ENCODE peak calls at places on chromosomes 11 and 22, in five cellular contexts. T, Y, N, W and F are unnamed samples.

GRCh38 chr11:77819921-77820564 is 479 bp downstream of the RSF1 start:
- DNase-seq in Y (peak), W (peak), N (no peak), T (peak), F (peak)

GRCh38 chr22:30045001-30045887 is 35.0 kb upstream of the HORMAD2 start:
- DNase-seq in Y (no peak), T (no peak), N (no peak), W (no peak), F (peak)

GRCh38 chr22:30717331-30717921 is 22.8 kb downstream of the OSBP2 start:
- DNase-seq in N (no peak), W (peak), Y (no peak), T (no peak), F (no peak)

GRCh38 chr11:11987503-11988022 is 20.9 kb downstream of the DKK3 start:
- DNase-seq in T (peak), N (no peak), Y (no peak), W (no peak), F (no peak)

GRCh38 chr11:47991266-47991830 is 11.0 kb downstream of the PTPRJ start:
- DNase-seq in N (no peak), W (no peak), Y (no peak), T (no peak), F (no peak)

GRCh38 chr11:72425053-72425980 is 9.0 kb downstream of the CLPB start:
- DNase-seq in Y (no peak), W (no peak), N (no peak), T (no peak), F (no peak)

GRCh38 chr11:12087075-12087775 is 23.2 kb upstream of the MICAL2 start:
- DNase-seq in W (no peak), Y (no peak), N (no peak), T (peak), F (no peak)

GRCh38 chr11:87281496-87281895 is 243.8 kb downstream of the TMEM135 start:
- DNase-seq in N (no peak), T (no peak), W (peak), Y (no peak), F (no peak)

GRCh38 chr11:1636291-1636950 is 6.8 kb downstream of the KRTAP5-5 start:
- DNase-seq in N (no peak), Y (no peak), T (no peak), W (no peak), F (no peak)

DNA sequence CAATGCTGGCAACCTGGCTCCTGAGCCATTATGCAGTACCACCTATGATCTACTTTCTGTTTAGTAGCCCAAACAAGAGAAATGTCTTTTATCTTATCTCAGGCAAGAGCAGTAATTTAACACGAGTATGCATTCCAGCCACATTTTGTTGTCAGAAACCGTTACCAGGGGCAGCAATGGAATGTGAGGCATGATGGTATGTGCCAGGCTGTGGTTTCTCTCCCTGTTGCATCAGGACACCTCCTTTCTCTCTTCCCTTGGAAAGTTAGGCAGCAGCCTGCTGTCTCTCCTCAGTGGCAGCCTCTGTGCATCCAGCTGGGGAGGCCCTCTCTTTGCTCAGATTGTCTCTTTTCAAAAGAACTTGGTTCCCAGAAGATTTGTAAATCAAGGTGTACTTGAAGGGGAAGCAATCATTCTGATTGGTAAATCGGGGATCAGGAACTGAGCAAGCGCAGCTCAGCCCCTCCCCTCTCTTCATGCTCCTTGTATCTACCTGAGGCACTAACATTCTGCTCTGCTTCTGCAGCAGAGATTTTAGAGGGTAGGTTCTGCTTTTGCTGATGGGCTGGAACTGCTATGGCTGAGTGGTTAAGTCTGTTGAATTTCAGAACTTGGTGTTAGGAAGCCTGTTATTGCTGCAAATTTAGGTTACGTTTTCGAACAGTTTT is 229.2 kb downstream of the ADAMTS15 start:
- DNase-seq in Y (no peak), T (no peak), W (peak), N (no peak), F (no peak)
- TF ChIP-seq FOXM1 in Y (no peak), T (no peak), W (no peak), N (no peak), F (no peak)

DNA sequence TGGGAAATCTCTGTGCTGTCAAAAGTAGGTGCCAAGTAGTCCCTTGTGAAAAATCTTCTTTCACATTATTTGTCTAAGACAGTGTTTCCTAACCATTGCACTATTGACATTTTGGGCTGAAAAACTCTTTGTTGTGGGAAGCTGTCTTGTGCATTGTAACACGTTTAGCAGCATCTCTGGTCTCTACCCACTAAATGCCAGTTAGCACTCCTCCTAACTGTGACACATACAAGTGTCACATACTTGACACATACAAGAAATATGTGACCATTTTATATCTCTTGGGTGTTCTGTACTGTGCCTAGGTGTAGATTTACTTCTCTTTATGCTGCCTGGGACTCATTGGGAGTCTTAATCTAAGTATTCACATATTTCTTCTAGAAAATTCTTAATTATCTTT is 57.8 kb downstream of the NXPE1 start:
- DNase-seq in T (no peak), Y (no peak), N (no peak), W (no peak), F (no peak)
- TF ChIP-seq FOXM1 in T (no peak), Y (no peak), N (no peak), W (no peak), F (no peak)

GRCh38 chr11:114776956-114777355 is 98.6 kb downstream of the NXPE2 start:
- DNase-seq in W (no peak), Y (no peak), T (no peak), N (no peak), F (no peak)

GRCh38 chr11:114775849-114776621 is 97.7 kb downstream of the NXPE2 start:
- DNase-seq in Y (peak), N (no peak), T (no peak), W (no peak), F (no peak)

GRCh38 chr11:114773541-114774338 is 95.4 kb downstream of the NXPE2 start:
- DNase-seq in N (no peak), W (no peak), Y (no peak), T (no peak), F (no peak)

GRCh38 chr11:114771172-114771571 is 92.8 kb downstream of the NXPE2 start:
- DNase-seq in T (no peak), Y (no peak), N (no peak), W (no peak), F (no peak)

GRCh38 chr11:114774599-114775365 is 96.5 kb downstream of the NXPE2 start:
- DNase-seq in W (peak), Y (peak), N (no peak), T (peak), F (peak)
- TF ChIP-seq FOXM1 in W (no peak), Y (no peak), N (no peak), T (no peak), F (no peak)

GRCh38 chr11:64525711-64526110 is 65.3 kb upstream of the SLC22A12 start:
- DNase-seq in W (no peak), N (no peak), T (no peak), Y (no peak), F (no peak)

GRCh38 chr11:64522036-64522435 is 69.0 kb upstream of the SLC22A12 start:
- DNase-seq in T (no peak), W (no peak), N (no peak), Y (no peak), F (no peak)

GRCh38 chr11:64524534-64525042 is 66.4 kb upstream of the SLC22A12 start:
- DNase-seq in Y (no peak), T (no peak), W (no peak), N (no peak), F (no peak)

GRCh38 chr11:64522843-64523242 is 68.2 kb upstream of the SLC22A12 start:
- DNase-seq in W (no peak), Y (no peak), T (no peak), N (no peak), F (no peak)

DNA sequence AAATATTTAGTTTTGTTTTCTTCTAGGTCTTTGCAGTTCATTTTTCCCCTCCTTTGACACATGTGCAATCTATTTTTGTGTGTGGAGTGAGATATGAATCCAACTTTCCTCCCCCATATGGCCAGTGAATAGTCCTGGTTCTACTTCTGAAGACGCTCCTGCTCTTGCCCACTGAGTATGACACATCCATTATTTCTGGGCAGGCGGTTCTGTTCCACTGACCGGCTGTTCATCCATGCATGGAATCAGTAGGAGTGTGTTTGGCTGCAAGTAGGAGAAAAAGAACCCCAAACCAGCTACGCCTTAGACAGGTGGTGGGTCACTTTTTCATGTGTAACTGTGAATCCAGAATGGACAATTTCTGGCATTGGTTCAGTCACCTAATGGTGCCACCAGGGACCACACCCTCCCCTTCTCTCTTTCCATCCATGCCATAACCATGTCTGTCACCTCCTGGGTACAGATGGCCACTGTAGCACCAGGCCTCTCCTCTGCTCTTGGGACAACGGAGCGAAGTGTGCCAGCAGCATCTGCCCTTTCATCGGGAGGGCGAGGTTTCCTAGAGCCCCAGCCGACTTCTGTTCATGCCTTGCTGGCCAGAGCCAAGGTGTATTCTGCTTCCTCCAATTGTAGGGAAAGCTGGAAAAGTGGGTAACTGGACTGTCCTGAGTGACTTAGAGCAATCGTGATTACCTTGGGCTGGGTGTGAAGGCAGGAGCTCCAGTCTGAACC is 67.4 kb upstream of the SLC22A12 start:
- DNase-seq in N (no peak), T (no peak), Y (no peak), W (no peak), F (no peak)
- TF ChIP-seq FOXM1 in N (no peak), T (no peak), Y (no peak), W (no peak), F (no peak)

GRCh38 chr11:68993546-68993945 is 12.8 kb upstream of the MRGPRD start:
- DNase-seq in T (no peak), Y (no peak), W (no peak), N (no peak), F (no peak)

GRCh38 chr11:68994161-68994890 is 13.5 kb upstream of the MRGPRD start:
- DNase-seq in N (no peak), W (no peak), T (no peak), Y (no peak), F (no peak)

GRCh38 chr11:68990995-68991780 is 10.4 kb upstream of the MRGPRD start:
- DNase-seq in Y (no peak), T (no peak), W (no peak), N (no peak), F (no peak)

GRCh38 chr11:68994891-68995280 is 14.1 kb upstream of the MRGPRD start:
- DNase-seq in T (no peak), N (no peak), W (no peak), Y (no peak), F (no peak)

GRCh38 chr11:68992743-68993255 is 12.0 kb upstream of the MRGPRD start:
- DNase-seq in Y (peak), W (no peak), T (no peak), N (no peak), F (no peak)
- TF ChIP-seq FOXM1 in Y (no peak), W (no peak), T (no peak), N (no peak), F (no peak)

DNA sequence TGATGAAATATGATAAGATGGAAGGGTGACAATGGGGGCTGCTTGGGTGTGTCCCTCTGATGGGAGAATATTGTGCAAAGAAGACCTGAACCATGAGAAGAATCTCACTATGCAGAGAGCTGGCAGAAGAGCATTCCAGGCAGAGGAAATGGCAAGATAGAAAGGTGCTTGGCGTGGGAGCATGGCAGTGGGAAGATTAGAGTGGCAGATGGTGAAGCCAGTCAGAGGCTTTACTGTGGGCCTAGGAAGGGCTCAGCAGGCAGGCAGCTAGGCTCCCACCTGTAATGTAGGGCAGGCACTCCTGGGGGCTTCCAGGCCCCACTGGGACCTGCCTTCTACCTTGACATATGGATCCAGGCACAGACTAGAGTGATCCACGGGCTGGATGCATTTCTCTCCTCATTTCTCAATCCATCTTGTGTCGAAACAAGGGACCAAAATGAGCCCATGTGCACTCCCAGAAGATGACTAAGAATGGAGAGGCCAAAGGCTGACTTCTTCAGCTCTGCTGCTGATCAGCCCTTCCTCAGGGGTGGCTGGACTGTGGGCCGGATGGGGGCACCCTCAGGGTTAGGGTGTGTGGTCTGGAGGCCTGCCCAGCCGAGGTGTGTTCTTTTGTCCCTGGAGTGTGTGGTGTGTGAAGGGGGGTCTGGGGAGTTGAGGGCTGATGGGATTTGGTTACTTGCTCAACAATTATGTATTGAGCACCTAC is 88.3 kb downstream of the TSPAN18 start:
- DNase-seq in N (no peak), Y (no peak), W (no peak), T (no peak), F (no peak)
- TF ChIP-seq FOXM1 in N (no peak), Y (no peak), W (no peak), T (no peak), F (no peak)

DNA sequence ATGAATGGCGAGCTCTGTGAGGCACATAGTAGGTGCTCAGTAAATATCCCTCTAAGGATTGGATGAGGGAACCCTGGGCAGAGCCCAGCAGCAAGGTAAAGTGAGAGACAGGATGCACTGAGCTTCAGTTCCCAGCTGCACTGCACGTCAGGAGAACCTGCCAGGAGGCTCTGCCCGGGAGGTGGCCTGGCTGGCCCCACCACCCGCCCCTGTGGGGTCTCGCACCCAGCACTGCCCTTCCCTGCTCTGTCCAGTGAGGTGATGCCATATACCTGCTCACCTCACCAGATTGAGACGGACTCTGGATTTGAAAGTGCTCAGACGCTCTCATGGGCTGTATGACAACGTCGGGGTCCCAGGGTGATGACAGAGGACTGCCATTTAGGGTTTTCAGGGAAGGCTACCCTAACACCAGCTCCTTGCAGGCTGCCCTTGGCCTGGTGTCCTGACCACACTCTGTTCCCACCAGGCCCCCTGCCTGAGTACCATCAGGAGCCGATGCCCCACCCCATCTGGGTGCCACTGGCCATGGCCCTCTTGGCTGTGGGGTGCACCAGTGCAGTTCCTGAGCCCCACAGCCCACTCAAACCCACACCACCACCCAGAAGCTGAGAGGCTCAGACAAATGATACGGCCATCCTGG is 61.7 kb upstream of the FGF3 start:
- DNase-seq in Y (no peak), W (no peak), N (no peak), T (no peak), F (no peak)
- TF ChIP-seq FOXM1 in Y (no peak), W (no peak), N (no peak), T (no peak), F (no peak)

DNA sequence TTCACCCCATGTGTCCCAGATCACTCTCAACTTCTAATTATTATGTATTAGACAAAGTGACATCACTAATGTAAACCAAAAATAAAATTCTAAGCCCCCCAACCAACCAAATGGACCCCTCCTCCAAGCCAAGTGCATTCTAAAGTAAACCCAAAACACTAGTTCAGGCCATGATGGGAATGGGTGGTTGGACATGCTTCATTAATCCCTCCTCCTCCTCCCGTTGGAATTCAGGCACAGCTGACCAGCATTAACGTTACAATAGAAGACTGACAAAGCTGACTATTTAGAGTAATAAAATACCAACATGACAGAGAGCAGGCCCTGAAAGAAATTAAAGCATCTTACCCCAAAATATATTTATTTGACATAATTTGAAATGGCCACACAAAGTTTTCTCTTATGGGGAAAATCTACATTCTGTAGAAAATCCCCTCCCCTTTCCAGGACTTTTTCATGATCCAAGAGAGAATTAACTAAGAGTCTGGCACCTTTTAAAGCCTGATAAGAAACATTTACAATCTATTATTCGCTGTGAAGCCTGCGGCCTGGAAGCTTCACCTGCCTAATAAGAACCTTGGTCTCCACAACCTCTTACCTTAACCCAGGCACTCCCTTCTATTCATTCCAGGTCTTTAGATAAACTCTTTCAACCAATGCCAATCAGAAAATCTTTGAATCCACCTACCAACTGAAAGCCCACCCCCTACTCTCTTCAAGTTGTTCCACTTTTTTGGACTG is 948.5 kb upstream of the CCDC90B start:
- DNase-seq in N (no peak), W (no peak), Y (no peak), T (no peak), F (no peak)
- TF ChIP-seq FOXM1 in N (no peak), W (no peak), Y (no peak), T (no peak), F (no peak)

DNA sequence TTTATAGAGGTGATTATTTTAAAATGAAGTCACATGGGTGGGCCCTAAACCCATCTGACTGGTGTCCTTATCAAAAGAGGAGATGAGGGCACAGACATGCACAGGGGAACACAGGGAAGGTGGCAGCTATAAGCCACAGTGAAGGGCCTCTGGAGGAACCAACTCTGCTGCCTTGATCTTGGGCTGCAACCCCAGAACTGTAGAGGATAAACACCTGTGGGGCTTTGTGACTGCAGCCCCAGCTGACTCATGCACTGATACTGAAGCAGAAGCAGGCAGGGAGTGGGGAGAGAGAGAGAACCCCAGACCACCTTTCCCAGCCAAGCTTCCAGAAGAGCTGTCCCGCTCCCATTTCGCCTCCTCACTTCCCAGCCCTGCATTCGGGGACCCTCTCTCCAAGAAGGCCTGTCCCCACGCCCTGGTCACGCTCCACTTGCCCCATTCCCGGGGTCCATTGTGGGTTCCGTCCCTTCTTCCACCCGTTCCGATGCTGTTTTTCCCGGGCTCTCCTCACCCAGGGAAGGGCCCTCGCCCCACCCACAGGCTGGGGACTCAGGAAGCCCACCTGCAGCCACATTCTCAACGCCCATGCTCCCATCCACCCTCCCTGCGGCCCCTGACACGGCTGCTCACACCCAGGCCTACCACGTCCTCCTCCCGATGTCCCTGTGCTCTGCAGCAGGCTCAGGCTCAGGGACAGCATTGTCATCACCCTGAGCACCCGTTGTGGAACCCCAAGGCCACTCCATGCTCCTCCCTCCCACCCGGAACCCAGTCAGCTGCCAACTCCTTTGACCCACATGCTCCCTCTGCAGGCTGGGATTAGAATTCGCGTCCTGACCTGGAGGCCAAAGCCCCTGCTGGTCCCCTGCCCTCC is 90.8 kb upstream of the SHANK2 start:
- DNase-seq in N (no peak), Y (peak), T (peak), W (peak), F (peak)
- TF ChIP-seq FOXM1 in N (no peak), Y (no peak), T (no peak), W (no peak), F (no peak)